ENCODE peak calls at places on chromosomes 7 and 10, in six cellular contexts. One of them, this sample, is unnamed. For H3K4me1, the result is how much of the 10 kb centered on the place peaks cover.

GRCh38 chr7:7265676-7266075 is 83.3 kb downstream of the C1GALT1 start:
- DNase-seq in fibroblast of lung: no peak
- DNase-seq in HCT116: no peak
- DNase-seq in mesendoderm: no peak
- DNase-seq in mesenchymal stem cell: no peak
- DNase-seq in trophoblast cell: no peak
- DNase-seq in this sample: no peak

GRCh38 chr10:930415-931325 is 835 bp downstream of the LARP4B start:
- DNase-seq in fibroblast of lung: peak
- DNase-seq in HCT116: no peak
- DNase-seq in mesendoderm: peak
- DNase-seq in mesenchymal stem cell: peak
- DNase-seq in trophoblast cell: peak
- DNase-seq in this sample: peak

GRCh38 chr10:113020425-113020753 is 70.3 kb downstream of the TCF7L2 start:
- DNase-seq in fibroblast of lung: no peak
- DNase-seq in HCT116: no peak
- DNase-seq in mesendoderm: no peak
- DNase-seq in mesenchymal stem cell: no peak
- DNase-seq in trophoblast cell: no peak
- DNase-seq in this sample: no peak

GRCh38 chr7:76282344-76283253 is 19.9 kb upstream of the HSPB1 start:
- DNase-seq in fibroblast of lung: peak
- DNase-seq in HCT116: no peak
- DNase-seq in mesendoderm: peak
- DNase-seq in mesenchymal stem cell: no peak
- DNase-seq in trophoblast cell: no peak
- DNase-seq in this sample: peak

GRCh38 chr10:99938563-99938962 is 71.2 kb downstream of the DNMBP start:
- DNase-seq in fibroblast of lung: peak
- DNase-seq in HCT116: no peak
- DNase-seq in mesendoderm: no peak
- DNase-seq in mesenchymal stem cell: peak
- DNase-seq in trophoblast cell: no peak
- DNase-seq in this sample: no peak

GRCh38 chr7:9013940-9014339 is 580.5 kb downstream of the NXPH1 start:
- DNase-seq in fibroblast of lung: no peak
- DNase-seq in HCT116: no peak
- DNase-seq in mesendoderm: peak
- DNase-seq in mesenchymal stem cell: no peak
- DNase-seq in trophoblast cell: no peak
- DNase-seq in this sample: no peak

GRCh38 chr7:31082017-31082416 is 29.9 kb downstream of the ADCYAP1R1 start:
- DNase-seq in fibroblast of lung: no peak
- DNase-seq in HCT116: no peak
- DNase-seq in mesendoderm: no peak
- DNase-seq in mesenchymal stem cell: no peak
- DNase-seq in trophoblast cell: no peak
- DNase-seq in this sample: no peak

GRCh38 chr7:40644454-40645188 is 509.8 kb downstream of the SUGCT start:
- DNase-seq in fibroblast of lung: no peak
- DNase-seq in HCT116: no peak
- DNase-seq in mesendoderm: no peak
- DNase-seq in mesenchymal stem cell: no peak
- DNase-seq in trophoblast cell: peak
- DNase-seq in this sample: no peak

GRCh38 chr10:28838908-28839307 is 161.6 kb downstream of the BAMBI start:
- DNase-seq in fibroblast of lung: peak
- DNase-seq in HCT116: peak
- DNase-seq in mesendoderm: no peak
- DNase-seq in mesenchymal stem cell: peak
- DNase-seq in trophoblast cell: peak
- DNase-seq in this sample: no peak

GRCh38 chr10:117342638-117343037 is 32.6 kb downstream of the PDZD8 start:
- DNase-seq in fibroblast of lung: peak
- DNase-seq in HCT116: no peak
- DNase-seq in mesendoderm: no peak
- DNase-seq in mesenchymal stem cell: peak
- DNase-seq in trophoblast cell: no peak
- DNase-seq in this sample: peak

GRCh38 chr7:27678617-27679260 is 16.1 kb upstream of the HIBADH start:
- DNase-seq in fibroblast of lung: peak
- DNase-seq in HCT116: no peak
- DNase-seq in mesendoderm: no peak
- DNase-seq in mesenchymal stem cell: peak
- DNase-seq in trophoblast cell: no peak
- DNase-seq in this sample: no peak

GRCh38 chr10:62018141-62018911 is 116.8 kb downstream of the ARID5B start:
- DNase-seq in fibroblast of lung: no peak
- DNase-seq in HCT116: no peak
- DNase-seq in mesendoderm: no peak
- DNase-seq in mesenchymal stem cell: no peak
- DNase-seq in trophoblast cell: no peak
- DNase-seq in this sample: no peak

GRCh38 chr10:99520804-99521473 is 11.8 kb upstream of the NKX2-3 start:
- DNase-seq in fibroblast of lung: no peak
- DNase-seq in HCT116: no peak
- DNase-seq in mesendoderm: no peak
- DNase-seq in mesenchymal stem cell: peak
- DNase-seq in trophoblast cell: no peak
- DNase-seq in this sample: no peak

GRCh38 chr7:141456298-141456697 is 94.9 kb upstream of the AGK start:
- DNase-seq in fibroblast of lung: peak
- DNase-seq in HCT116: no peak
- DNase-seq in mesendoderm: no peak
- DNase-seq in mesenchymal stem cell: no peak
- DNase-seq in trophoblast cell: no peak
- DNase-seq in this sample: peak

DNA sequence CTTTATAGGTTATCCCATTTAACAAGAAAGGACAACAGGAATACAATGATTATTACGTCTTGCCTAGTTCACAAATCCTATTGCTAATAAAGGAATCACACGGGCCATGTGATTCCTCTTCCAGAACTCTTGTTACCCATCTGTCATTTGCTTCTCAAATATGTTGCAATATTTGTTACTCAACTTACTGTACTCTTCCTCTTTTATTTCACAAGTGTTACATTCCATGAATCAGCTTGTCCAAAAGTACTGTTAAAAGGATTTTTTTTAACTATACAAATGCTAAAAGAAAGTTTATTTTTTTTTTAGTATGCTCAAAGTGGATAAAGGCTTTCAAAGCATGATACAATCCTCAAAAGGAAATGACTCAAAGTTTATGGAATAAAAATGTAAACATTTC is 3.9 kb upstream of the CD36 start:
- DNase-seq in fibroblast of lung: peak
- DNase-seq in HCT116: no peak
- DNase-seq in mesendoderm: no peak
- DNase-seq in mesenchymal stem cell: peak
- DNase-seq in trophoblast cell: peak
- DNase-seq in this sample: peak
- H3K4me1 ChIP-seq in fibroblast of lung: under half
- H3K4me1 ChIP-seq in HCT116: under half
- H3K4me1 ChIP-seq in mesendoderm: under half
- H3K4me1 ChIP-seq in mesenchymal stem cell: under half
- H3K4me1 ChIP-seq in trophoblast cell: under half
- H3K4me1 ChIP-seq in this sample: half or more

GRCh38 chr10:103855424-103855823 is at the start of gene SH3PXD2A:
- DNase-seq in fibroblast of lung: peak
- DNase-seq in HCT116: no peak
- DNase-seq in mesendoderm: peak
- DNase-seq in mesenchymal stem cell: peak
- DNase-seq in trophoblast cell: no peak
- DNase-seq in this sample: peak
- H3K9ac ChIP-seq in fibroblast of lung: peak
- H3K9ac ChIP-seq in HCT116: no peak
- H3K9ac ChIP-seq in mesendoderm: peak
- H3K9ac ChIP-seq in mesenchymal stem cell: peak
- H3K9ac ChIP-seq in trophoblast cell: peak
- H3K9ac ChIP-seq in this sample: peak

DNA sequence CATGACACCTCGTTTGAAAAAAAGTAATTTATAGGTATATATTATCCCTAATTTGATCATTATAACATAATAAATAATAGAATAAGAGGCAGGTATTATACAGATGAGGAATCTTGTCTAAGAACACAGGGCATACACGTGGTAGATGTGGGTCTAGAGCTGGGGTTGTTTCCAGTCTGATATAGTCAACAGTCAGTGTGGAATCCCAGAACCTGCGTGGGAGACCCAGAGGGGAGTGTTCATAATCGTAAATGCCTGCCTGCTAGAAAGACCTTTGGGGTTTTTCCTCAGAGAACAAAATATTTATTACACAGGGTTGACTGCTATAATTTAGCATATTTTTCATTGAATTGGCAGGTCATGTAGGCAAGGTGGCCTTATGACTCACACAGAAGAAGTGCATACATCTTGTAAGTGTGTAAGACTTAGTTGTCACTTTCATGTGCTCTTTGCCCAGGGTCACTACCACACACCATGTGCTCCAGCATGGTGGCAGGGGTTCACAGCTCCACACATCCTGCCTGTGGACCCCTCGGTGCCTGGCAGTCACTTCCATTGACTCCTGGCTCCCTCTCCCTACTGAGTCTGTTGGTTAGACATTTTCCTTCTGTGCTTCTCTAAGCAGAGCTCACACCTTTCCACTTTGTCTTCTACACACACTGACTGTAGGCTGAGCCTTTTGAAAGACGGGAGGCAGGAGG is 94.9 kb upstream of the IKZF1 start:
- DNase-seq in fibroblast of lung: no peak
- DNase-seq in HCT116: no peak
- DNase-seq in mesendoderm: no peak
- DNase-seq in mesenchymal stem cell: no peak
- DNase-seq in trophoblast cell: no peak
- DNase-seq in this sample: no peak
- H3K4me1 ChIP-seq in fibroblast of lung: under half
- H3K4me1 ChIP-seq in HCT116: under half
- H3K4me1 ChIP-seq in mesendoderm: under half
- H3K4me1 ChIP-seq in mesenchymal stem cell: under half
- H3K4me1 ChIP-seq in trophoblast cell: under half
- H3K4me1 ChIP-seq in this sample: under half

DNA sequence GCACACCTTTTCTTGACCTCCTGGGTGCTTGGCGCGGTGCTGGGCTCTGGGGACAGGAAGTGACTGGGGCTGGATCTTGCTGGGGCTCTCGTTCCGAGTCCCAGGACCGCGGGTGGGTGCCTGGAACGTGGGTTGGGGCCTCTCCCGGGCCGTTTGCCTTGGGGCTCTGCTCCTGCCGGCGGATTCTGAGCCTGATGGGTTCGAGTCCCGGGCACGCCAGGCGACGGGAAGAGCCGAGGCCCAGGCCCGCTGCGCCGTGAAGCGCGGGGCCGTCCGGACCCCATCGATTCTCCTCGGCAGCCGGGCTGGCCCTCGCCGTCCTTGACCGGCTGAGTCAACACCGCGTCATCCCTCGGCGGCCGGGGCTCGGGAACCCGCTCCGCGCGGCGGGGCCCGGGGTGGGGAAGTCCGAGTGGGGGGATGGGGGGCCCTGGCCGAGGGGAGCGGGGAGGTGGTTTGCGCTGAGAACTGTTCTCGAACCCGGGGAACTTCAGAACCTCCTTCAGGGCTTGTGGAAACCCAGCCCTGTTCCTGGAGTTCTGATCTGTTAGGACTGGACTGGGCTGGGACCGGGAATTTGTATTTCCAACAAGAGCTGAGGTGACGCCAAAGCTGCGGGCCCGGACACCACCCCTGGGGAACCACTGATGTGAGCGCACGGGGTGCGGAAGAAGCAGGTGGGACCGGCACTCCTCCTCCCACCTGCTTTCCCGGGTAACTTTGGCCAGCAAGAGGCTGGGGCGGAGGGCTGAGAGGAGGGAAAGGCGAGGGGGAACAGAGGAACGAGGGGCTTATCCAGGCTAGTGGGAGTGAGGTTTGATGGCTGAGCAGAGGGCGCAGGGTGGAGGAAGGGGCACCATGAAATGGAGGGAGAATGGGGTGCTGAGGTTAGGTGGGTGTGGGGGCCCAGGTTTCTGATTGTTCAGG is 6.2 kb downstream of the HHEX start:
- DNase-seq in fibroblast of lung: peak
- DNase-seq in HCT116: no peak
- DNase-seq in mesendoderm: no peak
- DNase-seq in mesenchymal stem cell: peak
- DNase-seq in trophoblast cell: no peak
- DNase-seq in this sample: peak
- H3K9ac ChIP-seq in fibroblast of lung: peak
- H3K9ac ChIP-seq in HCT116: no peak
- H3K9ac ChIP-seq in mesendoderm: peak
- H3K9ac ChIP-seq in mesenchymal stem cell: peak
- H3K9ac ChIP-seq in trophoblast cell: no peak
- H3K9ac ChIP-seq in this sample: no peak

DNA sequence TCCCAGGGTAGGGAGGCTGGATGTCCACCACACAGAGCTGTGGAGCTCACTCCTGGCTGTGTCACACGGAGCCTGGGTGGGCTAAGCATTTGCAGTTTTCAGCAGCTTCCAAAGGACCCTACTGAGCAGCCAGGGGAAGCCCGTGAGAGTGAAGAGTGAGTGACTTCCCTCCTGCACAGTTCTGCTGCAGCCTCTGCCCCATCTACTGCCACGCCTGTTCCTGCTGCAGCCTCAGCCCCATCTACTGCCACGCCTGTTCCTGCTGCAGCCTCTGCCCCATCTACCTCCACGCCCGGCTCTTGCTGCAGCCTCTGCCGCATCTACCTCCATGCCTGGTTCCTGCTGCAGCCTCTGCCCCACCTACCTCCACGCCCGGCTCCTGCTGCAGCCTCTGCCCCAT is 12.2 kb downstream of the ADAM8 start:
- DNase-seq in fibroblast of lung: no peak
- DNase-seq in HCT116: no peak
- DNase-seq in mesendoderm: no peak
- DNase-seq in mesenchymal stem cell: no peak
- DNase-seq in trophoblast cell: no peak
- DNase-seq in this sample: no peak
- H3K4me1 ChIP-seq in fibroblast of lung: under half
- H3K4me1 ChIP-seq in HCT116: under half
- H3K4me1 ChIP-seq in mesendoderm: under half
- H3K4me1 ChIP-seq in mesenchymal stem cell: under half
- H3K4me1 ChIP-seq in trophoblast cell: under half
- H3K4me1 ChIP-seq in this sample: under half

GRCh38 chr10:7525314-7526016 is 114.6 kb upstream of the SFMBT2 start:
- DNase-seq in fibroblast of lung: peak
- DNase-seq in HCT116: peak
- DNase-seq in mesendoderm: peak
- DNase-seq in mesenchymal stem cell: peak
- DNase-seq in trophoblast cell: peak
- DNase-seq in this sample: peak
- H3K9ac ChIP-seq in fibroblast of lung: no peak
- H3K9ac ChIP-seq in HCT116: no peak
- H3K9ac ChIP-seq in mesendoderm: no peak
- H3K9ac ChIP-seq in mesenchymal stem cell: peak
- H3K9ac ChIP-seq in trophoblast cell: no peak
- H3K9ac ChIP-seq in this sample: peak

DNA sequence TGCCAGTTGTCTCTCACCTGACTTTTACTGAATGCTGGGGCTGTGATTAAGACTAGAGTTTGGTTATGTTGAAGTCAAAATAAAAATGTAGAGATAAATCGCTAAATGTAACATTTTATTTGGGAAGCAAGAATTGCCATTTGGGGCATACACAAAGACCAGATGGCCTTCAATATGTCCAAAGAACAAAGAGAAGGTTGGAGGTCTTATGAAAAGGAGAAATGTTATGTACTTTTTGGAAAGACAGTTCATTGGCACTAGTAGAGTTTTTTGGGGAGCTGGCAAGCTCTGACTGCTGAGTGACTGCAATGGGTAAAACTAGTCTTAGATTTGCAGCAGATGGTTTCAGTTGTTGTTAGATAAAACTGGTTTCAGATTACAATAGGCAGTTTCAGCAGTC is 35.6 kb upstream of the GALNT17 start:
- DNase-seq in fibroblast of lung: no peak
- DNase-seq in HCT116: no peak
- DNase-seq in mesendoderm: no peak
- DNase-seq in mesenchymal stem cell: no peak
- DNase-seq in trophoblast cell: no peak
- DNase-seq in this sample: no peak
- H3K4me1 ChIP-seq in fibroblast of lung: under half
- H3K4me1 ChIP-seq in HCT116: under half
- H3K4me1 ChIP-seq in mesendoderm: under half
- H3K4me1 ChIP-seq in mesenchymal stem cell: under half
- H3K4me1 ChIP-seq in trophoblast cell: under half
- H3K4me1 ChIP-seq in this sample: under half

This sample was measured in adipocyte.